ENCODE peak calls at places on chromosomes 7 and 10, in five cellular contexts. P is brain microvascular endothelial cell, I is transverse colon, B is Calu3, S is bronchial epithelial cell. C is an unnamed sample.

GRCh38 chr7:67916571-67916970 is 919.9 kb downstream of the TYW1 start:
- DNase-seq in P (no peak), I (no peak), B (no peak), S (no peak), C (no peak)

GRCh38 chr10:4763960-4764428 is 62.0 kb upstream of the AKR1E2 start:
- DNase-seq in P (no peak), I (no peak), B (peak; percentile 33), S (peak; percentile 80), C (no peak)

GRCh38 chr7:66696774-66697191 is 43.8 kb upstream of the RABGEF1 start:
- DNase-seq in P (no peak), I (no peak), B (no peak), S (peak; percentile 49), C (no peak)

GRCh38 chr10:11098628-11099027 is 81.0 kb downstream of the CELF2 start:
- DNase-seq in P (no peak), I (no peak), B (no peak), S (no peak), C (no peak)

GRCh38 chr7:107469836-107470416 is at the start of gene GPR22:
- DNase-seq in P (no peak), I (no peak), B (no peak), S (no peak), C (no peak)

GRCh38 chr7:29158748-29159147 is 12.4 kb upstream of the CPVL start:
- DNase-seq in P (no peak), I (no peak), B (no peak), S (no peak), C (no peak)

GRCh38 chr7:139588632-139589031 is 65.1 kb downstream of the CLEC2L start:
- DNase-seq in P (peak; percentile 65), I (no peak), B (no peak), S (no peak), C (no peak)

GRCh38 chr7:93894426-93894825 is 3.9 kb upstream of the TFPI2 start:
- DNase-seq in P (peak; percentile 21), I (no peak), B (no peak), S (peak; percentile 28), C (no peak)

GRCh38 chr10:48792687-48793096 is 108.0 kb downstream of the WDFY4 start:
- DNase-seq in P (peak; percentile 57), I (no peak), B (no peak), S (peak; percentile 91), C (no peak)

GRCh38 chr7:51182767-51183166 is 133.8 kb downstream of the COBL start:
- DNase-seq in P (no peak), I (no peak), B (no peak), S (no peak), C (no peak)

GRCh38 chr10:49318751-49319150 is 19.8 kb downstream of the C10orf71 start:
- DNase-seq in P (no peak), I (no peak), B (no peak), S (no peak), C (no peak)

GRCh38 chr7:31373337-31374289 is 33.1 kb upstream of the NEUROD6 start:
- DNase-seq in P (peak; percentile 27), I (peak; percentile 20), B (peak; percentile 84), S (peak; percentile 62), C (no peak)

GRCh38 chr7:111107989-111108388 is 17.1 kb downstream of the LRRN3 start:
- DNase-seq in P (no peak), I (no peak), B (no peak), S (no peak), C (no peak)

GRCh38 chr10:70562036-70562710 is 40.4 kb downstream of the PRF1 start:
- DNase-seq in P (no peak), I (no peak), B (no peak), S (no peak), C (no peak)

GRCh38 chr7:154953006-154953684 is 49.8 kb downstream of the PAXIP1 start:
- DNase-seq in P (peak; percentile 12), I (peak; percentile 70), B (peak; percentile 55), S (peak; percentile 41), C (no peak)

GRCh38 chr7:101486056-101486763 is 123.5 kb downstream of the COL26A1 start:
- DNase-seq in P (no peak), I (no peak), B (no peak), S (no peak), C (no peak)

GRCh38 chr10:29455095-29455494 is 166.2 kb downstream of the LYZL1 start:
- DNase-seq in P (no peak), I (no peak), B (no peak), S (no peak), C (no peak)

GRCh38 chr10:6321880-6322279 is 119.1 kb downstream of the PFKFB3 start:
- DNase-seq in P (peak; percentile 7), I (no peak), B (no peak), S (peak; percentile 59), C (no peak)

GRCh38 chr10:118851062-118852035 is 96.6 kb upstream of the CACUL1 start:
- DNase-seq in P (no peak), I (no peak), B (no peak), S (no peak), C (no peak)

GRCh38 chr10:79444243-79445119 is 943 bp downstream of the ZCCHC24 start:
- DNase-seq in P (peak; percentile 43), I (peak; percentile 56), B (peak; percentile 61), S (peak; percentile 30), C (no peak)

GRCh38 chr10:21993360-21994001 is 10.0 kb downstream of the DNAJC1 start:
- DNase-seq in P (no peak), I (no peak), B (no peak), S (no peak), C (no peak)

GRCh38 chr10:72322280-72323058 is 32.2 kb downstream of the DNAJB12 start:
- DNase-seq in P (peak; percentile 51), I (no peak), B (peak; percentile 56), S (peak; percentile 93), C (no peak)

GRCh38 chr10:57579926-57580325 is 687.8 kb downstream of the IPMK start:
- DNase-seq in P (peak; percentile 7), I (no peak), B (peak; percentile 51), S (peak; percentile 46), C (no peak)
- TF ChIP-seq CTCF in P (peak; percentile 41), I (no peak), B (peak; percentile 62), S (peak; percentile 60), C (peak; percentile 63)

GRCh38 chr7:39851466-39852045 is 98.5 kb upstream of the CDK13 start:
- DNase-seq in P (no peak), I (no peak), B (no peak), S (peak; percentile 21), C (no peak)

DNA sequence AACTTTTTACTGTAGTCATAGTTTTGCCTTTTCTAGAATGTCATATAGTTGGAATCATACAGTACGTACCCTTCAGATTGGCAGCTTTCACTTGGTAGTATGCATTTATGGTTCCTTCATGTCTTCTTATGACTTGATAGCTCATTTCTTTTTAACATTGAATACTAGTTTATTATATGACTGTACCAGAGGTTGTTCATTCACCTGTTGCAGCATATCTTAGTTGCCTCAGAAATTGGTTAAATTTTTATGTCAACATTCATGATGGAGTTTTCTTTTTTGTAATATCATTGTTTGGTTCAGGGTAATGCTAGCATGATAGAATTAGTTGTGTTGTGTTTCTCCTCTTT is 94.8 kb upstream of the CDK13 start:
- DNase-seq in P (no peak), I (no peak), B (no peak), S (no peak), C (no peak)
- TF ChIP-seq CTCF in P (no peak), I (no peak), B (no peak), S (no peak), C (no peak)

DNA sequence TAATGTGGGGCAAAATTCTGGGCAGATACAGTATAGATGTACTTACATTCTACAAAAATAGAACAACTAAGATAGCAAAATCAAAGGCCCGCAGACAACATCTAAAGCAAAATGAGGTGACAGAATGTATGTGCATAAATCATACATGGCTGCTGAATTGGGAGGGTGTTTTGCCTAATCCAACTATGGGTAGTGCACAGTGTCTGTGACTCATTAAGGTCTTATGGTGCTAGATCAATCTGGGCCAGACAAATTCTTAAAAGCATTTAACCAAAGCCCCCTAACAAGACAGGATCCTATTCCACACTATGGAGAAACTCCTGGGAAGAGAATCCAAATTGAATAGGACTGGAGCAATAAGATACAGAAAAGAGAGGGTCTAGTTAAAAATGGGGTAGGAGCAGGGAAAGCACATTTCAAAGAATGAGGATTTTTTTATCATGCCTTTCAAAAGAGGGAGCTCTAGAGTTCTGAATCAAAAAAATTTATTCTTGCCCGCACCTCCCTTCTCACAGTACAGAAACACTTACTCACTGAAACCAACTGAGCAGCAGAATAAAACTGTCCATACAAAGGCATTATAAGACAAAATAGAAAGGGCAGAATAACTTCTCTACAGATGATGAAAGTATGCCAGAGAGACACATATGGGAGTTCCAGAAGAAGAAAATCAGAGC is 181.3 kb downstream of the RNLS start:
- DNase-seq in P (peak; percentile 22), I (no peak), B (no peak), S (peak; percentile 40), C (no peak)
- TF ChIP-seq CTCF in P (peak; percentile 32), I (no peak), B (no peak), S (peak; percentile 43), C (no peak)

GRCh38 chr10:111698711-111699110 is 484.9 kb downstream of the GPAM start:
- DNase-seq in P (no peak), I (no peak), B (no peak), S (no peak), C (no peak)
- TF ChIP-seq CTCF in P (no peak), I (no peak), B (no peak), S (no peak), C (no peak)

DNA sequence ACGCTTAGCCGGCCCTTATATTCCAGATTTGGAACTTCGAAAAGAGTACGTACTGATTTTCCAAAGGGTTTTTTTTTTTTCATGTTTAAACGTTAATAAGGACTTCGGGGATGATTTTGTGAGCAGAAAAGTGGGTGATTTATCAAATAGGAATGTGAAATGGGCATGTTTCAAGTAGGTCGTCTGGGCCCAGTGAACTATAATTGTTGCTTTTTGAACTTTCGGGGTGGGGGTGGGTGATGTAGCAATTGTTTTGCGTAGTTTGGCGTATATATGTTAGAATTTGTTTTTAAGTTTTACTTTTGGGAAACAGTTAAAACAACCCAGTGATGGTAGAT is 299 bp upstream of the PBLD start:
- DNase-seq in P (peak; percentile 5), I (no peak), B (no peak), S (peak; percentile 68), C (no peak)
- TF ChIP-seq CTCF in P (no peak), I (no peak), B (no peak), S (no peak), C (no peak)

GRCh38 chr10:30510184-30510931 is 76.4 kb downstream of the MAP3K8 start:
- DNase-seq in P (peak; percentile 84), I (peak; percentile 22), B (peak; percentile 36), S (peak; percentile 75), C (no peak)
- TF ChIP-seq CTCF in P (peak; percentile 59), I (no peak), B (no peak), S (no peak), C (no peak)

C was measured in type B pancreatic cell.